ENCODE peak calls at places on chromosomes 16 and 17, in nine cellular contexts. U, E, H, T, Z, K, L, S and O are unnamed samples. For H3K4me1 and H3K9me3, the result is how much of the 10 kb centered on the place peaks cover.

GRCh38 chr17:27669850-27670249 is 38.9 kb downstream of the LGALS9 start:
- DNase-seq in U (no peak), E (no peak), H (no peak), T (no peak), Z (no peak), K (no peak), L (no peak), S (no peak), O (no peak)

GRCh38 chr16:56288019-56288418 is 96.7 kb downstream of the GNAO1 start:
- DNase-seq in U (peak), E (no peak), H (no peak), T (no peak), Z (no peak), K (no peak), L (no peak), S (no peak), O (no peak)

GRCh38 chr16:76268824-76269223 is 8.4 kb upstream of the CNTNAP4 start:
- DNase-seq in U (no peak), E (no peak), H (no peak), T (no peak), Z (no peak), K (no peak), L (no peak), S (no peak), O (no peak)

GRCh38 chr17:77129568-77130301 is 11.0 kb upstream of the SEC14L1 start:
- DNase-seq in U (no peak), E (peak), H (no peak), T (no peak), Z (no peak), K (no peak), L (no peak), S (no peak), O (no peak)

GRCh38 chr17:34059423-34060220 is 195.5 kb upstream of the CCL2 start:
- DNase-seq in U (no peak), E (no peak), H (no peak), T (no peak), Z (no peak), K (no peak), L (no peak), S (no peak), O (no peak)

GRCh38 chr16:75452464-75453190 is 11.9 kb downstream of the TMEM170A start:
- DNase-seq in U (peak), E (no peak), H (no peak), T (no peak), Z (no peak), K (no peak), L (no peak), S (no peak), O (no peak)

GRCh38 chr17:7015587-7016020 is 3.2 kb downstream of the RNASEK start:
- DNase-seq in U (no peak), E (peak), H (no peak), T (no peak), Z (no peak), K (no peak), L (no peak), S (peak), O (peak)

GRCh38 chr17:74592087-74592990 is at the start of gene CD300LD:
- DNase-seq in U (no peak), E (no peak), H (no peak), T (no peak), Z (no peak), K (no peak), L (no peak), S (no peak), O (no peak)

GRCh38 chr17:40803617-40804082 is 3.9 kb upstream of the KRT28 start:
- DNase-seq in U (peak), E (peak), H (peak), T (peak), Z (peak), K (peak), L (peak), S (peak), O (peak)

GRCh38 chr16:84685210-84685609 is 14.6 kb upstream of the USP10 start:
- DNase-seq in U (no peak), E (no peak), H (no peak), T (no peak), Z (no peak), K (no peak), L (no peak), S (no peak), O (no peak)

GRCh38 chr16:23318639-23319038 is 16.5 kb downstream of the SCNN1B start:
- DNase-seq in U (no peak), E (no peak), H (no peak), T (no peak), Z (no peak), K (peak), L (no peak), S (no peak), O (no peak)

GRCh38 chr17:20085283-20085875 is 76.2 kb downstream of the SPECC1 start:
- DNase-seq in U (no peak), E (no peak), H (no peak), T (no peak), Z (no peak), K (no peak), L (no peak), S (no peak), O (no peak)

GRCh38 chr16:28313587-28313986 is 21.3 kb downstream of the SBK1 start:
- DNase-seq in U (no peak), E (no peak), H (no peak), T (no peak), Z (no peak), K (no peak), L (no peak), S (no peak), O (no peak)

GRCh38 chr17:81096741-81097133 is 61.8 kb downstream of the BAIAP2 start:
- DNase-seq in U (no peak), E (no peak), H (no peak), T (no peak), Z (no peak), K (peak), L (no peak), S (no peak), O (no peak)

GRCh38 chr17:68709461-68709860 is 108.3 kb upstream of the FAM20A start:
- DNase-seq in U (no peak), E (peak), H (no peak), T (no peak), Z (no peak), K (no peak), L (no peak), S (no peak), O (no peak)

GRCh38 chr17:2935622-2936021 is 127.8 kb downstream of the OR1D5 start:
- DNase-seq in U (no peak), E (no peak), H (no peak), T (peak), Z (no peak), K (no peak), L (no peak), S (no peak), O (no peak)

GRCh38 chr16:47043200-47043599 is 69.7 kb upstream of the DNAJA2 start:
- DNase-seq in U (no peak), E (no peak), H (no peak), T (no peak), Z (no peak), K (no peak), L (no peak), S (no peak), O (no peak)

GRCh38 chr17:37768438-37768837 is 23.6 kb upstream of the HNF1B start:
- DNase-seq in U (no peak), E (no peak), H (no peak), T (no peak), Z (no peak), K (no peak), L (no peak), S (no peak), O (no peak)

GRCh38 chr17:66904760-66905637 is 59.5 kb upstream of the CACNG4 start:
- DNase-seq in U (peak), E (peak), H (peak), T (peak), Z (peak), K (peak), L (no peak), S (peak), O (no peak)

GRCh38 chr17:81512984-81513668 is 527 bp upstream of the ACTG1 start:
- DNase-seq in U (peak), E (peak), H (peak), T (peak), Z (peak), K (peak), L (peak), S (peak), O (peak)

GRCh38 chr17:49210158-49211029 is at the start of the genes ABI3 and GNGT2:
- DNase-seq in U (peak), E (no peak), H (peak), T (peak), Z (no peak), K (no peak), L (no peak), S (peak), O (peak)
- H3K4me1 ChIP-seq in U (under half), E (under half), H (under half), T (under half), Z (under half), K (under half), L (under half), S (under half), O (half or more)

GRCh38 chr16:35602116-35602515 is 2142.7 kb downstream of the TP53TG3F start:
- DNase-seq in U (no peak), E (no peak), H (no peak), T (no peak), Z (no peak), K (no peak), L (no peak), S (no peak), O (no peak)

GRCh38 chr16:35605921-35606320 is 2146.5 kb downstream of the TP53TG3F start:
- DNase-seq in U (no peak), E (no peak), H (no peak), T (no peak), Z (no peak), K (no peak), L (no peak), S (no peak), O (no peak)
- H3K9me3 ChIP-seq in U (under half), E (under half), H (under half), T (under half), Z (under half), K (under half), L (under half), S (under half), O (under half)

GRCh38 chr16:58464916-58465731 is 34.8 kb upstream of the NDRG4 start:
- DNase-seq in U (no peak), E (no peak), H (no peak), T (no peak), Z (no peak), K (no peak), L (no peak), S (no peak), O (no peak)

GRCh38 chr16:58462997-58463891 is 36.7 kb upstream of the NDRG4 start:
- DNase-seq in U (peak), E (peak), H (no peak), T (no peak), Z (no peak), K (no peak), L (no peak), S (no peak), O (no peak)

GRCh38 chr16:58462499-58462996 is 37.4 kb upstream of the NDRG4 start:
- DNase-seq in U (no peak), E (no peak), H (no peak), T (no peak), Z (no peak), K (no peak), L (no peak), S (no peak), O (no peak)

GRCh38 chr16:58465817-58466216 is 34.1 kb upstream of the NDRG4 start:
- DNase-seq in U (no peak), E (no peak), H (no peak), T (no peak), Z (no peak), K (no peak), L (no peak), S (no peak), O (no peak)

DNA sequence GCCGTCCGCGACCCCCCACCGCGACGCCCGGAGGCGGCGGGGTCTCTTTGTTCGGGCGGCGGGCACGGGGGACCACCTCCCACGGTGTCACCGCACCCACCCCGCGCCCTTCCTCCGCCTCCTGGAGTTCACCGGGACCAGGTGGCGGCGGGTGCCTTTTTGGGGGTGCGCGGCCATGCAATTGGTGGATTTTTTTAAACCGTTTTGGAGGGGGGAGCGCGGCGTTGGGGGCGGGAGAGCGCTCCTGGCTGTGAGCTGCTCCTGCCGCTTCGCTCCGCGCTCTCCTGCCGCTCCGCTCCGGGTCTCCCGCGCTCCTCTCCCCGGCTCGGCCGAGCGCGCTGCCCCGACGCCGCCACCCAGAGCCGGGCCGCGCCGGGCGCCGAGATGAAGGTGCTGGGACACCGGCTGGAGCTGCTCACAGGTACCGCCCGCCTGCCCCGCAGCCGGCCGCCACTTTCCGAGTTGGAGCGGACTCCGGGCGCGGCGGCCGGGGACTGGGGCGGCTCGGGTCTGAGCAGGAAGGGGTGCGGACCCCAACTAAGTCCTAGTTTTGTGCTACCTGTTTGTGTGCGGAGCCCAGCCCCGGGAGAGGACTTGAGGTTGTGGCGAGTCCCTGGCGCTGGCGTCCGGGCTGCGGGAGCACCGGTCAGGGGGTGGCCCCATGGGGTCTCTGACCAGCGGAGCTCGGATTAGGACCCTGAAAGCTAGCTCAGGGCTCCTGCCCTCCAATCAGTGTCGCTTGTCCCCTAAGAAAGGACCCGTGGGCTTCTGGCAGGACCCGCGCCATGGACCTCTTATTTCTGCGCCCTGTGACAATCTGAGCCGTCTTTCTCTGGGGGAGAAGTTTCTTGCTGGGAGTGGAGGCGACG is 35.7 kb upstream of the NDRG4 start:
- DNase-seq in U (peak), E (peak), H (peak), T (no peak), Z (no peak), K (peak), L (no peak), S (no peak), O (no peak)
- H3K4me3 ChIP-seq in U (peak), E (peak), H (peak), T (no peak), Z (peak), K (no peak), L (peak), S (peak), O (no peak)

GRCh38 chr16:50261707-50262235 is 4.6 kb upstream of the ADCY7 start:
- DNase-seq in U (no peak), E (peak), H (peak), T (no peak), Z (no peak), K (no peak), L (no peak), S (no peak), O (no peak)

GRCh38 chr16:50260206-50261159 is 5.9 kb upstream of the ADCY7 start:
- DNase-seq in U (no peak), E (no peak), H (peak), T (no peak), Z (no peak), K (no peak), L (no peak), S (peak), O (no peak)

GRCh38 chr16:50257876-50258275 is 8.5 kb upstream of the ADCY7 start:
- DNase-seq in U (no peak), E (no peak), H (no peak), T (no peak), Z (no peak), K (no peak), L (no peak), S (no peak), O (no peak)

GRCh38 chr16:50261160-50261706 is 5.1 kb upstream of the ADCY7 start:
- DNase-seq in U (no peak), E (no peak), H (no peak), T (no peak), Z (no peak), K (no peak), L (no peak), S (no peak), O (no peak)

DNA sequence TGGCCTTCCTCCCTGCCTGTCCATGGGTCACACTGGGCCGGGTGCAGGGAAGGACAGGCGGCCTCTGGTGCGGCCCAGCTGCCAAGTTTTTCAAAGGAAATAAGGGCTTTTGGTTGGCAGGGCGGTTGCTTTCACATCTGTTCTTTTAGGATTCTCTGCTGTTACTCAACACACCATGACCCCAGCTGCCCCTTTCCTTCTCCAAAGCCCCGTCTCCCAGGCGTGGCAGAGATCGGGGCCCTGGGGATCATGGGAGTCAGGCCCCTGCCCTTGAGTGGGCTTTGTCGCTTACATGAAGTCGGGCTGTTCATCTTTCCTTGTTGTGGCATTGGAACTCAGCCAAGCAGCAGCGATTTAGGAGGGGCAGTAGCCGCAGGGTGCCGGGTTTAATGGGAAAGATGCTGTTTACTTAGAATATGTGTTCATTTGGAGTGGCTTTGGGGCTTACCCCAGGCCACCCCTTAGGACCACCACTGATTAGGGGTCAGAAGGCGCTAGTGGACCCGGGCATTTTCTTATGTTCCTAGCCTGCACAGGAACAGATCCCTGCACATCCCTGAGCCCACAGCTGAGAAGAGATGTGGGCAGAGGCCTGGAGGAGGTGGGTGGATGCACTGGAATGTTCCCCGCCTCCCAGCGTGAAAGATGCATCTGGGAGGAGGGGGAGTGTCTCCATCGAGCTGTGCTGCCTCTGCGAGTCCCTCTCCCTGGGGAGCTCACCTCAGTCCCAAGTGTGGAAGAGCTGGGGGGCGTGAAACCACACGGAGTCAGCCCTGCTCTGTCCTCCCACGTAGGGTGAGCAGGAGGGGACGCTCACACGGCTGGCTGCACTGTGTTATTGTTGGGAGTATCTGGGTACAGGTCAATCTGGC is 6.8 kb upstream of the ADCY7 start:
- DNase-seq in U (peak), E (peak), H (peak), T (peak), Z (no peak), K (peak), L (no peak), S (peak), O (no peak)
- H3K4me1 ChIP-seq in U (under half), E (under half), H (under half), T (under half), Z (under half), K (under half), L (under half), S (under half), O (under half)

GRCh38 chr16:35409503-35409902 is 1950.1 kb downstream of the TP53TG3F start:
- DNase-seq in U (no peak), E (no peak), H (no peak), T (peak), Z (no peak), K (no peak), L (no peak), S (no peak), O (no peak)
- H3K9me3 ChIP-seq in U (under half), E (under half), H (under half), T (under half), Z (under half), K (under half), L (under half), S (under half), O (under half)

GRCh38 chr17:63946440-63947363 is 14.6 kb upstream of the CD79B start:
- DNase-seq in U (peak), E (peak), H (peak), T (peak), Z (no peak), K (peak), L (peak), S (no peak), O (peak)
- H3K4me3 ChIP-seq in U (no peak), E (no peak), H (no peak), T (no peak), Z (no peak), K (no peak), L (no peak), S (no peak), O (no peak)

DNA sequence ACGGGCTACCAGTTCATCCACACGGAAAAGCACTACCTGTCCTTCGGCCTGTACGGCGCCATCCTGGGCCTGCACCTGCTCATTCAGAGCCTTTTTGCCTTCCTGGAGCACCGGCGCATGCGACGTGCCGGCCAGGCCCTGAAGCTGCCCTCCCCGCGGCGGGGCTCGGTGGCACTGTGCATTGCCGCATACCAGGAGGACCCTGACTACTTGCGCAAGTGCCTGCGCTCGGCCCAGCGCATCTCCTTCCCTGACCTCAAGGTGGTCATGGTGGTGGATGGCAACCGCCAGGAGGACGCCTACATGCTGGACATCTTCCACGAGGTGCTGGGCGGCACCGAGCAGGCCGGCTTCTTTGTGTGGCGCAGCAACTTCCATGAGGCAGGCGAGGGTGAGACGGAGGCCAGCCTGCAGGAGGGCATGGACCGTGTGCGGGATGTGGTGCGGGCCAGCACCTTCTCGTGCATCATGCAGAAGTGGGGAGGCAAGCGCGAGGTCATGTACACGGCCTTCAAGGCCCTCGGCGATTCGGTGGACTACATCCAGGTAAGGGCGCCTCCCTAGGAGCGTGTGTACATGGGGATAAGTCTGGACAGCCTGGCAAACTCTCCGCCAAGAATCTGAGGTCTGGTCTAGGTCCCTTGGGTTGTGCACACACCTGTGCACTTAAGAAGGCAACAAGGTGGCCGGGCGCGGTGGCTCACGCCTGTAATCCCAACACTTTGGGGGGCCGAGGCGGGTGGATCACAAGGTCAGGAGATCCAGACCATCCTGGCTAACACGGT is 4.2 kb downstream of the HAS3 start:
- DNase-seq in U (no peak), E (no peak), H (no peak), T (no peak), Z (no peak), K (no peak), L (no peak), S (no peak), O (no peak)
- H3K4me1 ChIP-seq in U (under half), E (under half), H (under half), T (under half), Z (under half), K (under half), L (under half), S (under half), O (under half)

DNA sequence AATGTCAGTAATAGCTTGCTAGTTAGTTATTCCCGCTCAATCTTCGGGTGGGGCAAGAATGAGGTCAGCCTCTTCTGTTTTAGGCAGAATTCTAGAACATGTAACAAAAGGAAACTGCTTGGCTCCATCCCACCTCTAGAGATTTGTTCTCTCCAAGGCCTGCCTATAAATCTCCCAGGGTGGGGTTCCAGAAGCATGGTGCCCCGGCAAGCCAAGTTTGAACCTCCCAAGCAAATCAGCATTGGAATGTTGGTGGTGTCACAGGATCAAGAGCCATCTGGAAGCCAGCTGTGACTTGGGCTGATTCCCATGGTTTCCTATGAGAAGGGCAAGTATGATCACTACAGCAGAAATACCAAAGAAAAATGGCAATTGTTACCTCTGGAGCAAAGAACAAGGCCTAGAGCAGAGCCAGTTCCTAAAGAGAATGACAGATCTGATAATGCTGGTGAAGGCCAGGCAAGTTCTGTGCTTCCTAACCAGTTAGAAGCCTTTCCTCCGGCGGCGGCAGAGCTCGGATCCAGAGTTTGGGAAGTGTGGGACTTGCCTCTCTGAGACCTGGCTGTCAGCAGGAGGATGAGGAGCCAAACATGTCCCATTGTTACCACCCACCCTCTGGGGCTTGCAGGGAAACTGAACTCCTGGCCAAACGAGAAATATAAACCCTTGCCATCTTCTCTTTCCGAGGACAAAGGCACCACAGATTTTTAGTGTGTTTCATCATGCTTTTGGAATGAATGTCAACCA is 80.0 kb upstream of the SMURF2 start:
- DNase-seq in U (peak), E (peak), H (no peak), T (peak), Z (peak), K (peak), L (no peak), S (no peak), O (no peak)
- H3K9me3 ChIP-seq in U (under half), E (under half), H (under half), T (under half), Z (under half), K (under half), L (under half), S (under half), O (under half)